ENCODE peak calls at places on chromosome 1, in six cellular contexts. Z is hepatic stellate cell; J is activated T-cell treated with anti-CD3 and anti-CD28 coated beads for 1 hour; V is stimulated activated CD4-positive, alpha-beta T cell treated with anti-CD3 and anti-CD28 coated beads, Interleukin-15, amount 100 ng/mL, for 1 hour; E is erythroblast; P is HT1080. F is an unnamed sample.
A peak's percentile ranks its signal among the peaks of the same experiment; 100 is the strongest.

GRCh38 chr1:31366796-31367195 is 6.1 kb downstream of the FABP3 start:
- DNase-seq in J (no peak), V (no peak), Z (no peak), P (no peak), E (no peak), F (no peak)

GRCh38 chr1:203461717-203462116 is 13.9 kb upstream of the PRELP start:
- DNase-seq in Z (no peak), J (no peak), E (no peak), V (no peak), P (no peak), F (no peak)

GRCh38 chr1:115572710-115573109 is 69.1 kb upstream of the VANGL1 start:
- DNase-seq in P (no peak), J (no peak), V (no peak), Z (no peak), E (no peak), F (no peak)

GRCh38 chr1:167651161-167651693 is 21.2 kb downstream of the RCSD1 start:
- DNase-seq in E (no peak), P (no peak), Z (no peak), J (no peak), V (no peak), F (no peak)

GRCh38 chr1:169892819-169893644 is 664 bp downstream of the SCYL3 start:
- DNase-seq in V (no peak), J (no peak), Z (peak; percentile 54), P (peak; percentile 28), E (peak; percentile 51), F (no peak)

GRCh38 chr1:38525343-38525948 is 334.1 kb downstream of the RRAGC start:
- DNase-seq in J (no peak), E (no peak), Z (no peak), V (no peak), P (no peak), F (no peak)

GRCh38 chr1:17369466-17369865 is 2.5 kb upstream of the PADI6 start:
- DNase-seq in Z (no peak), J (no peak), E (no peak), P (peak; percentile 88), V (no peak), F (no peak)

GRCh38 chr1:10651793-10652192 is 144.7 kb downstream of the CASZ1 start:
- DNase-seq in V (no peak), P (no peak), J (no peak), E (no peak), Z (no peak), F (peak; percentile 67)

GRCh38 chr1:160834945-160835565 is 27.6 kb downstream of the CD244 start:
- DNase-seq in J (no peak), P (peak; percentile 40), V (no peak), Z (peak; percentile 15), E (peak; percentile 73), F (peak; percentile 41)

GRCh38 chr1:24870551-24871195 is 59.4 kb downstream of the RUNX3 start:
- DNase-seq in Z (no peak), V (no peak), P (no peak), J (peak; percentile 14), E (no peak), F (no peak)

GRCh38 chr1:113808450-113809195 is 3.7 kb downstream of the RSBN1 start:
- DNase-seq in V (no peak), Z (no peak), E (peak; percentile 19), J (no peak), P (peak; percentile 5), F (no peak)

GRCh38 chr1:6094246-6094645 is 48.6 kb downstream of the KCNAB2 start:
- DNase-seq in J (no peak), V (no peak), P (no peak), E (no peak), Z (no peak), F (no peak)

GRCh38 chr1:43251024-43251423 is 18.8 kb upstream of the TMEM125 start:
- DNase-seq in Z (no peak), V (no peak), E (no peak), P (no peak), J (no peak), F (no peak)

GRCh38 chr1:159945483-159946241 is at the start of gene IGSF9:
- DNase-seq in J (peak; percentile 65), Z (peak; percentile 58), P (peak; percentile 92), V (peak; percentile 42), E (peak; percentile 75), F (peak; percentile 89)

GRCh38 chr1:21284206-21285137 is 5.8 kb downstream of the ECE1 start:
- DNase-seq in E (no peak), P (no peak), Z (no peak), J (no peak), V (no peak), F (no peak)